ENCODE peak calls at places on chromosomes 5 and 9, in five cellular contexts. B is uterus, L is colonic mucosa, Q is breast epithelium, X is thyroid gland. T is an unnamed sample. For H3K36me3, the result is how much of the 10 kb centered on the place peaks cover.

GRCh38 chr5:178551059-178551458 is 39.1 kb downstream of the COL23A1 start:
- DNase-seq in B (no peak), L (no peak), Q (no peak), X (no peak), T (no peak)

GRCh38 chr5:96332535-96333396 is 100.3 kb downstream of the PCSK1 start:
- DNase-seq in B (no peak), L (no peak), Q (no peak), X (peak), T (no peak)

GRCh38 chr5:176818391-176819098 is 8.2 kb downstream of the UNC5A start:
- DNase-seq in B (no peak), L (no peak), Q (no peak), X (no peak), T (no peak)

GRCh38 chr9:122180633-122181032 is 20.9 kb downstream of the MORN5 start:
- DNase-seq in B (peak), L (no peak), Q (no peak), X (no peak), T (no peak)

GRCh38 chr9:126853667-126854066 is 6.8 kb upstream of the ZBTB34 start:
- DNase-seq in B (no peak), L (no peak), Q (no peak), X (no peak), T (no peak)

GRCh38 chr9:2307480-2307879 is 292.3 kb downstream of the SMARCA2 start:
- DNase-seq in B (no peak), L (no peak), Q (no peak), X (no peak), T (no peak)

GRCh38 chr5:172469697-172470096 is 15.4 kb upstream of the SH3PXD2B start:
- DNase-seq in B (no peak), L (no peak), Q (no peak), X (no peak), T (no peak)

GRCh38 chr9:134224827-134225154 is 60.4 kb upstream of the RNU6ATAC start:
- DNase-seq in B (no peak), L (no peak), Q (no peak), X (no peak), T (no peak)

GRCh38 chr9:71096431-71097108 is 24.9 kb downstream of the TRPM3 start:
- DNase-seq in B (no peak), L (peak), Q (no peak), X (no peak), T (no peak)

GRCh38 chr5:119655081-119655480 is 25.7 kb downstream of the FAM170A start:
- DNase-seq in B (no peak), L (no peak), Q (no peak), X (no peak), T (no peak)

GRCh38 chr5:128535225-128535624 is 2.8 kb downstream of the FBN2 start:
- DNase-seq in B (no peak), L (no peak), Q (no peak), X (no peak), T (no peak)

GRCh38 chr5:34587355-34588241 is 68.5 kb upstream of the RAI14 start:
- DNase-seq in B (no peak), L (no peak), Q (no peak), X (no peak), T (no peak)

GRCh38 chr5:60675286-60675685 is 24.7 kb downstream of the DEPDC1B start:
- DNase-seq in B (no peak), L (no peak), Q (no peak), X (no peak), T (no peak)

GRCh38 chr5:52947208-52947607 is 41.9 kb upstream of the ITGA2 start:
- DNase-seq in B (no peak), L (no peak), Q (no peak), X (no peak), T (no peak)

GRCh38 chr5:53469946-53470687 is 10.3 kb upstream of the FST start:
- DNase-seq in B (no peak), L (no peak), Q (no peak), X (no peak), T (no peak)

GRCh38 chr5:143405747-143406098 is 2.2 kb upstream of the NR3C1 start:
- DNase-seq in B (no peak), L (no peak), Q (no peak), X (no peak), T (no peak)

GRCh38 chr9:35095175-35095574 is 1.2 kb downstream of the PIGO start:
- DNase-seq in B (no peak), L (no peak), Q (no peak), X (no peak), T (no peak)

GRCh38 chr5:67118050-67118620 is 78.5 kb downstream of the CD180 start:
- DNase-seq in B (no peak), L (no peak), Q (no peak), X (no peak), T (no peak)
- H3K36me3 ChIP-seq in B (under half), L (under half), Q (under half), X (under half), T (under half)

DNA sequence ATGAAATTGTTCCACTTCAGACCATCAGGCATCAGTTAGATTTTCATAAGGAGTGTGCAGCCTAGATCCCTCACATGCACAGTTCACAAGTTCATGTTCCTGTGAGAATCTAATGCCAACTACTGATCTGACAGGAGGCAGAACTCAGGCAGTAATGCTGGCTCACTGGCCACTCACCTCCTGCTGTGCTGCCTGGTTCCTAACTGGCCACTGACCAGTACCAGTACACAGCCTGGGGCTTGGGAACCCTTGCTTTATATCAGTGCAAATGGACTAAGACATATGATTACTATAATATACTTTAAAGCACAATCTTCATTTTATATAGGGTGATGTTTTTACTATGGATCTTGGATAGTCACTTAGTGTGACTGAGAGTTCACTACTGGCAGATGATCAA is 259.2 kb downstream of the SLCO4C1 start:
- DNase-seq in B (no peak), L (no peak), Q (no peak), X (peak), T (no peak)
- TF ChIP-seq CTCF in B (no peak), L (no peak), Q (no peak), X (no peak), T (no peak)

DNA sequence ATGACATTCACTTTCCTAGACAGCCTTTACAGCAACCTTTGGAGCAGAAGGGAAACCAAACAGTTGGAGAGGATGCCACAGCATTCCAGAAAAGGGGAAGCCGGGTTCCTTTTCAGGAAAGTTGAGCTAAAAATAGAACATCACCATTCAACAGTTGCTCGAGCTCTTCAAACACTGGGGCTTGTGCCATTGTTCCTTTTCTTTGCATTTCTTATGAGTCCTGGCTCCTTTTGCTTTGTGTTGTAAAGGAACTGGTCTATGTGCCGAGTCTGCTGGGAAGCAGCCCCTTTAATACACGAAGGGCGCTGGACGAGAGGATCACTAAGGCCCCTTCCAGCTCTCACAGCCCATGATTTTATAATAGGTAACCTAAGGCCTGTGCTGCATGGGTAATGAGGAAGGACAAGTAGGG is 23.3 kb downstream of the IQGAP2 start:
- DNase-seq in B (no peak), L (no peak), Q (no peak), X (no peak), T (no peak)
- H3K4me3 ChIP-seq in B (no peak), L (no peak), Q (no peak), X (no peak), T (no peak)

GRCh38 chr9:92044945-92045344 is 70.3 kb downstream of the SPTLC1 start:
- DNase-seq in B (no peak), L (no peak), Q (no peak), X (no peak), T (no peak)

GRCh38 chr9:92043002-92043401 is 72.2 kb downstream of the SPTLC1 start:
- DNase-seq in B (no peak), L (no peak), Q (no peak), X (no peak), T (no peak)

GRCh38 chr9:92048924-92049625 is 66.1 kb downstream of the SPTLC1 start:
- DNase-seq in B (no peak), L (no peak), Q (no peak), X (no peak), T (no peak)

GRCh38 chr9:92047500-92047899 is 67.7 kb downstream of the SPTLC1 start:
- DNase-seq in B (no peak), L (no peak), Q (no peak), X (no peak), T (no peak)

DNA sequence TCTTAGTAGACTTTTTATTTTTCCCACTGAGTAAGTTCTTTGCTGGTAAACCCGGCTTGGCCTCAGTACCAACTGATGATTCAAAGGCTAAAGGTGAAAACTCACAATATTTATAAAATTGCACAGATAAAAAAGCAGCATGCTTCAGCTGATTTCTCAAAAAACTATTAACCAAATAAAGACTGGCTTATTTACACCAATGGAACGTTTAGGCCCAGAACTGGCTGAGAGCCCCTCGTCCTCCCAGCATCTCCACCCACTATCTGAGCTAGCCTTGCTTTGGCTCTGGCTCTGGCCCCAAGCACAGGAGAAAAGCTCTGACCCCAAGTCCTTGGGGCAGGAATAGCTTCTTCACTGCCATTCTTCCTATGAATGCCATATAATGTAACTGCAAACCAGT is 68.5 kb downstream of the SPTLC1 start:
- DNase-seq in B (no peak), L (no peak), Q (no peak), X (no peak), T (no peak)
- H3K36me3 ChIP-seq in B (under half), L (under half), Q (under half), X (under half), T (under half)

GRCh38 chr5:135973323-135974018 is 18.7 kb upstream of the LECT2 start:
- DNase-seq in B (no peak), L (no peak), Q (no peak), X (no peak), T (no peak)
- TF ChIP-seq CTCF in B (no peak), L (no peak), Q (no peak), X (no peak), T (no peak)